ENCODE peak calls at places on chromosomes 13 and 19, in five cellular contexts. One of them, this sample, is unnamed.

GRCh38 chr13:22837980-22838615 is 342.7 kb upstream of the SGCG start:
- DNase-seq in fibroblast of mammary gland: no peak
- DNase-seq in breast epithelium: no peak
- DNase-seq in thoracic aorta: no peak
- DNase-seq in mammary epithelial cell: no peak
- DNase-seq in this sample: no peak

GRCh38 chr19:19160489-19161035 is 9.5 kb downstream of the MEF2B start:
- DNase-seq in thoracic aorta: no peak
- DNase-seq in mammary epithelial cell: no peak
- DNase-seq in breast epithelium: no peak
- DNase-seq in fibroblast of mammary gland: no peak
- DNase-seq in this sample: no peak

GRCh38 chr19:42176990-42177685 is 40.3 kb downstream of the DEDD2 start:
- DNase-seq in thoracic aorta: no peak
- DNase-seq in mammary epithelial cell: peak; percentile 76
- DNase-seq in breast epithelium: peak; percentile 61
- DNase-seq in fibroblast of mammary gland: peak; percentile 66
- DNase-seq in this sample: peak; percentile 61

GRCh38 chr13:113086991-113087922 is 18.3 kb upstream of the F7 start:
- DNase-seq in thoracic aorta: no peak
- DNase-seq in fibroblast of mammary gland: no peak
- DNase-seq in breast epithelium: no peak
- DNase-seq in mammary epithelial cell: no peak
- DNase-seq in this sample: no peak

GRCh38 chr19:49710372-49710951 is 19.5 kb downstream of the CPT1C start:
- DNase-seq in thoracic aorta: no peak
- DNase-seq in breast epithelium: no peak
- DNase-seq in mammary epithelial cell: no peak
- DNase-seq in fibroblast of mammary gland: peak; percentile 92
- DNase-seq in this sample: peak; percentile 48

GRCh38 chr13:38685974-38686571 is 804 bp upstream of the FREM2 start:
- DNase-seq in fibroblast of mammary gland: peak; percentile 19
- DNase-seq in thoracic aorta: no peak
- DNase-seq in breast epithelium: no peak
- DNase-seq in mammary epithelial cell: peak; percentile 44
- DNase-seq in this sample: peak; percentile 60

GRCh38 chr19:8973501-8974091 is 36.6 kb downstream of the MUC16 start:
- DNase-seq in mammary epithelial cell: no peak
- DNase-seq in fibroblast of mammary gland: no peak
- DNase-seq in thoracic aorta: no peak
- DNase-seq in breast epithelium: no peak
- DNase-seq in this sample: peak; percentile 6

GRCh38 chr13:39296193-39296592 is 257.9 kb downstream of the NHLRC3 start:
- DNase-seq in breast epithelium: no peak
- DNase-seq in fibroblast of mammary gland: no peak
- DNase-seq in mammary epithelial cell: no peak
- DNase-seq in thoracic aorta: no peak
- DNase-seq in this sample: no peak

GRCh38 chr19:56085571-56086275 is 35.4 kb downstream of the ZNF787 start:
- DNase-seq in thoracic aorta: no peak
- DNase-seq in fibroblast of mammary gland: peak; percentile 31
- DNase-seq in mammary epithelial cell: peak; percentile 62
- DNase-seq in breast epithelium: no peak
- DNase-seq in this sample: no peak

GRCh38 chr19:53037101-53038097 is 7.1 kb upstream of the ERVV-2 start:
- DNase-seq in breast epithelium: no peak
- DNase-seq in thoracic aorta: no peak
- DNase-seq in fibroblast of mammary gland: peak; percentile 40
- DNase-seq in mammary epithelial cell: peak; percentile 53
- DNase-seq in this sample: no peak

GRCh38 chr19:53553865-53554791 is 16.2 kb downstream of the ZNF331 start:
- DNase-seq in breast epithelium: peak; percentile 77
- DNase-seq in fibroblast of mammary gland: peak; percentile 92
- DNase-seq in mammary epithelial cell: peak; percentile 78
- DNase-seq in thoracic aorta: peak; percentile 56
- DNase-seq in this sample: peak; percentile 80

GRCh38 chr19:36040495-36040894 is 7.8 kb upstream of the CLIP3 start:
- DNase-seq in fibroblast of mammary gland: no peak
- DNase-seq in breast epithelium: no peak
- DNase-seq in mammary epithelial cell: no peak
- DNase-seq in thoracic aorta: no peak
- DNase-seq in this sample: no peak

GRCh38 chr13:23505007-23505406 is 65.2 kb upstream of the TNFRSF19 start:
- DNase-seq in mammary epithelial cell: peak; percentile 16
- DNase-seq in thoracic aorta: no peak
- DNase-seq in fibroblast of mammary gland: peak; percentile 41
- DNase-seq in breast epithelium: no peak
- DNase-seq in this sample: no peak

GRCh38 chr19:33810821-33811220 is 14.2 kb downstream of the KCTD15 start:
- DNase-seq in mammary epithelial cell: no peak
- DNase-seq in fibroblast of mammary gland: no peak
- DNase-seq in thoracic aorta: no peak
- DNase-seq in breast epithelium: no peak
- DNase-seq in this sample: no peak

GRCh38 chr13:46654956-46655726 is 102.2 kb downstream of the LRCH1 start:
- DNase-seq in breast epithelium: no peak
- DNase-seq in fibroblast of mammary gland: peak; percentile 46
- DNase-seq in mammary epithelial cell: no peak
- DNase-seq in thoracic aorta: no peak
- DNase-seq in this sample: peak; percentile 65

GRCh38 chr13:51549050-51549449 is 35.2 kb upstream of the WDFY2 start:
- DNase-seq in fibroblast of mammary gland: no peak
- DNase-seq in breast epithelium: no peak
- DNase-seq in thoracic aorta: no peak
- DNase-seq in mammary epithelial cell: no peak
- DNase-seq in this sample: peak; percentile 37

GRCh38 chr13:96925466-96925865 is 68.8 kb downstream of the OXGR1 start:
- DNase-seq in breast epithelium: no peak
- DNase-seq in thoracic aorta: no peak
- DNase-seq in mammary epithelial cell: no peak
- DNase-seq in fibroblast of mammary gland: no peak
- DNase-seq in this sample: no peak

GRCh38 chr19:35295792-35296462 is 4.0 kb downstream of the MAG start:
- DNase-seq in breast epithelium: no peak
- DNase-seq in mammary epithelial cell: no peak
- DNase-seq in thoracic aorta: no peak
- DNase-seq in fibroblast of mammary gland: no peak
- DNase-seq in this sample: no peak

GRCh38 chr19:55686311-55687050 is 11.5 kb downstream of the EPN1 start:
- DNase-seq in fibroblast of mammary gland: no peak
- DNase-seq in thoracic aorta: no peak
- DNase-seq in mammary epithelial cell: no peak
- DNase-seq in breast epithelium: no peak
- DNase-seq in this sample: no peak

GRCh38 chr13:40494513-40494912 is 171.9 kb downstream of the FOXO1 start:
- DNase-seq in breast epithelium: no peak
- DNase-seq in mammary epithelial cell: no peak
- DNase-seq in fibroblast of mammary gland: no peak
- DNase-seq in thoracic aorta: no peak
- DNase-seq in this sample: no peak

GRCh38 chr19:54160182-54160811 is 776 bp upstream of the LENG1 start:
- DNase-seq in thoracic aorta: no peak
- DNase-seq in mammary epithelial cell: peak; percentile 35
- DNase-seq in breast epithelium: no peak
- DNase-seq in fibroblast of mammary gland: peak; percentile 43
- DNase-seq in this sample: no peak

GRCh38 chr13:34017231-34017630 is 199.3 kb downstream of the RFC3 start:
- DNase-seq in mammary epithelial cell: peak; percentile 90
- DNase-seq in thoracic aorta: no peak
- DNase-seq in fibroblast of mammary gland: no peak
- DNase-seq in breast epithelium: no peak
- DNase-seq in this sample: peak; percentile 39

GRCh38 chr19:43684326-43684725 is 14.4 kb upstream of the PLAUR start:
- DNase-seq in fibroblast of mammary gland: no peak
- DNase-seq in thoracic aorta: no peak
- DNase-seq in mammary epithelial cell: no peak
- DNase-seq in breast epithelium: no peak
- DNase-seq in this sample: no peak

GRCh38 chr13:98977568-98978270 is at the start of gene DOCK9:
- DNase-seq in fibroblast of mammary gland: peak; percentile 66
- DNase-seq in breast epithelium: peak; percentile 60
- DNase-seq in mammary epithelial cell: peak; percentile 76
- DNase-seq in thoracic aorta: no peak
- DNase-seq in this sample: peak; percentile 49

GRCh38 chr19:21322528-21322927 is 6.7 kb downstream of the ZNF708 start:
- DNase-seq in mammary epithelial cell: peak; percentile 54
- DNase-seq in thoracic aorta: no peak
- DNase-seq in breast epithelium: no peak
- DNase-seq in fibroblast of mammary gland: peak; percentile 12
- DNase-seq in this sample: no peak

DNA sequence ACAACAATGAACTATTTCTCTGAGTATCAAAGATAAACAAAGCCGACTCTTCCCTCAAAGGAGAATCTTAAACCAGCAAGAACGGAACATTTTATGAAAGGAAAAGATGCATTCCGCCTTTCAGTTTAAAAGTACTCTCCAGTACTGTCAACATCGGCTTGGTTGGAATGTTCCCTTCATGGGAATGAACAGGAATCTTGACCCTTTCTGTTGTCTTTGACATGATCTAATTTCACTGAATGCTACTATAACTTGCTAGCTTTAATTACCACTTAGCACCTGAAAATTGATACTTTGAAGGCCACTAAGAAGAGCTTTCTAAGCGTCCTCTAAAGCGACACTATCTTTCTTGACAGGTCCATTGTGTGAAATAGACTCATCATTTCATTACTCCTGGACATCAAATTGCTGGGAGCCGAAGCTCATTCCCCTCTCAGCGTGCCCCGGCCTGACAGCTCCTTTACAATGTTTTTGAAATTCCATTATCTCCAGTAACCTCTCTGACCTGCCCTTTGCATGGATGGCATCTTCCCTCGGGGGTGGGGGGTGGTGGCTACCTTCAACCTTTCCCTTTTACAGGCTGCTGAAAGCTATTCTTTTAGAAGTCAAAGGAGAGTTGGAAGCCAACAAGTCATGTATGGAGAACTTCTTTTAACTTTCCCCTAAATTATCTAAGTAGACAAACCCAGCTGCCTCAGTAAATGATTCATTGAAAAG is 67.9 kb downstream of the EFNB2 start:
- DNase-seq in mammary epithelial cell: no peak
- DNase-seq in fibroblast of mammary gland: no peak
- DNase-seq in thoracic aorta: no peak
- DNase-seq in breast epithelium: no peak
- DNase-seq in this sample: no peak
- TF ChIP-seq CTCF in mammary epithelial cell: no peak
- TF ChIP-seq CTCF in fibroblast of mammary gland: no peak
- TF ChIP-seq CTCF in thoracic aorta: no peak
- TF ChIP-seq CTCF in breast epithelium: no peak
- TF ChIP-seq CTCF in this sample: no peak

GRCh38 chr13:102197193-102197592 is 204.7 kb downstream of the FGF14 start:
- DNase-seq in thoracic aorta: no peak
- DNase-seq in mammary epithelial cell: peak; percentile 30
- DNase-seq in fibroblast of mammary gland: peak; percentile 66
- DNase-seq in breast epithelium: no peak
- DNase-seq in this sample: peak; percentile 57
- TF ChIP-seq CTCF in thoracic aorta: no peak
- TF ChIP-seq CTCF in mammary epithelial cell: peak; percentile 65
- TF ChIP-seq CTCF in fibroblast of mammary gland: peak; percentile 67
- TF ChIP-seq CTCF in breast epithelium: no peak
- TF ChIP-seq CTCF in this sample: peak; percentile 37

GRCh38 chr13:50225188-50226155 is 210.2 kb downstream of the KCNRG start:
- DNase-seq in mammary epithelial cell: no peak
- DNase-seq in breast epithelium: no peak
- DNase-seq in fibroblast of mammary gland: peak; percentile 24
- DNase-seq in thoracic aorta: no peak
- DNase-seq in this sample: no peak

GRCh38 chr13:50219743-50220142 is 204.5 kb downstream of the KCNRG start:
- DNase-seq in mammary epithelial cell: no peak
- DNase-seq in fibroblast of mammary gland: no peak
- DNase-seq in breast epithelium: no peak
- DNase-seq in thoracic aorta: no peak
- DNase-seq in this sample: no peak

GRCh38 chr13:50220938-50221337 is 205.7 kb downstream of the KCNRG start:
- DNase-seq in mammary epithelial cell: no peak
- DNase-seq in thoracic aorta: no peak
- DNase-seq in breast epithelium: no peak
- DNase-seq in fibroblast of mammary gland: peak; percentile 68
- DNase-seq in this sample: peak; percentile 30

GRCh38 chr13:50224534-50224933 is 209.3 kb downstream of the KCNRG start:
- DNase-seq in thoracic aorta: no peak
- DNase-seq in fibroblast of mammary gland: peak; percentile 90
- DNase-seq in mammary epithelial cell: peak; percentile 95
- DNase-seq in breast epithelium: no peak
- DNase-seq in this sample: peak; percentile 94

DNA sequence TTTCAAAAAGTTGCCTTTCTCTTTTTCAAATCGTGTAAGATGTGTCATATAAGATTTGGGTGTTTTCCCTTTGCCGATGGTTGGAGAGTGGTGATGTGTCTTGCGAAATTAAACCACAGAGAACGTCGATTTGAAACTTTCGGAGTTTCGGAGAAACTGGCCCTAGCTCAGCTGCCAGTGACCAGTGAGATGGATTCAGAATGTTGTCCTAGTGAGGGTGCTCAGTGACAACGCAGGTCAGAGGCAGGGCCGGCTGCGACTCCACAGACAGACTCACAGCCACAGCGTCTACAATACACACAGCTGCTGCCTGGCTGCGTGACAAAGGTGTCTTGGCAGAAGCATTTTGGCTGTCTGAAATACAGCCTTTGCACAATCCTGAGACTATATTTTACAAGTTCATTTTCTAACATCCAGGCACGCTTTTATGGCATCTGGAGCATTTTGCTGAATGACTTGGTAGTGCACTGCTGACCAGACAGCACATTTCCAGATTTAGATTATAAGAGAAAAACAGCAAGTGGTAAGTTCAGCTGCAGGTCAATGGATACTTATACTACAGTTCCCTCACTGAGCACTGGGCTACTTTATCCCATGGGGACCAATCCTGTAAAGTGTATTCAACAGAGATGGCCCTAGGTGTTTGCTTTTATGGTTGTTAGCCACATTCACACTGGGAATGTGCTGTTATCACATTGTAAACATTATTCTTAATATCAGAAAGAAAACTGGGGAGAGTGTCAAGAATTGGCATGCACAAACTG is 207.5 kb downstream of the KCNRG start:
- DNase-seq in mammary epithelial cell: peak; percentile 96
- DNase-seq in fibroblast of mammary gland: peak; percentile 95
- DNase-seq in breast epithelium: peak; percentile 64
- DNase-seq in thoracic aorta: peak; percentile 31
- DNase-seq in this sample: peak; percentile 95
- TF ChIP-seq CTCF in mammary epithelial cell: peak; percentile 5
- TF ChIP-seq CTCF in fibroblast of mammary gland: no peak
- TF ChIP-seq CTCF in breast epithelium: no peak
- TF ChIP-seq CTCF in thoracic aorta: no peak
- TF ChIP-seq CTCF in this sample: no peak

GRCh38 chr19:6126335-6126974 is 9.0 kb upstream of the ACSBG2 start:
- DNase-seq in breast epithelium: no peak
- DNase-seq in fibroblast of mammary gland: peak; percentile 69
- DNase-seq in mammary epithelial cell: peak; percentile 71
- DNase-seq in thoracic aorta: no peak
- DNase-seq in this sample: peak; percentile 81
- TF ChIP-seq CTCF in breast epithelium: no peak
- TF ChIP-seq CTCF in fibroblast of mammary gland: peak; percentile 43
- TF ChIP-seq CTCF in mammary epithelial cell: peak; percentile 50
- TF ChIP-seq CTCF in thoracic aorta: no peak
- TF ChIP-seq CTCF in this sample: peak; percentile 59

GRCh38 chr13:28792992-28793391 is 27.1 kb upstream of the MTUS2 start:
- DNase-seq in fibroblast of mammary gland: peak; percentile 78
- DNase-seq in thoracic aorta: no peak
- DNase-seq in mammary epithelial cell: peak; percentile 6
- DNase-seq in breast epithelium: no peak
- DNase-seq in this sample: no peak

GRCh38 chr13:28794370-28794769 is 25.8 kb upstream of the MTUS2 start:
- DNase-seq in mammary epithelial cell: no peak
- DNase-seq in fibroblast of mammary gland: no peak
- DNase-seq in thoracic aorta: no peak
- DNase-seq in breast epithelium: no peak
- DNase-seq in this sample: no peak

GRCh38 chr13:28796938-28797257 is 23.2 kb upstream of the MTUS2 start:
- DNase-seq in mammary epithelial cell: no peak
- DNase-seq in thoracic aorta: no peak
- DNase-seq in fibroblast of mammary gland: no peak
- DNase-seq in breast epithelium: no peak
- DNase-seq in this sample: no peak
- TF ChIP-seq CTCF in mammary epithelial cell: no peak
- TF ChIP-seq CTCF in thoracic aorta: peak; percentile 6
- TF ChIP-seq CTCF in fibroblast of mammary gland: no peak
- TF ChIP-seq CTCF in breast epithelium: peak; percentile 0
- TF ChIP-seq CTCF in this sample: no peak

This sample was measured in MCF 10A.